ENCODE peak calls at places on chromosomes 4 and X, in six cellular contexts. One of them, this sample, is unnamed.

GRCh38 chr4:98661356-98662054 is 3.1 kb upstream of the TSPAN5 start:
- DNase-seq in activated CD4-positive, alpha-beta memory T cell treated with anti-CD3 and anti-CD28 coated beads for 36 hours: no peak
- DNase-seq in ascending aorta: no peak
- DNase-seq in fibroblast of villous mesenchyme: peak
- DNase-seq in GM23338: peak
- DNase-seq in activated naive CD4-positive, alpha-beta T cell treated with anti-CD3 and anti-CD28 coated beads, Interleukin-2, amount 50 U/mL, for 16 hours: no peak
- DNase-seq in this sample: no peak

GRCh38 chr4:37663552-37663951 is 22.6 kb downstream of the RELL1 start:
- DNase-seq in activated CD4-positive, alpha-beta memory T cell treated with anti-CD3 and anti-CD28 coated beads for 36 hours: no peak
- DNase-seq in GM23338: no peak
- DNase-seq in activated naive CD4-positive, alpha-beta T cell treated with anti-CD3 and anti-CD28 coated beads, Interleukin-2, amount 50 U/mL, for 16 hours: no peak
- DNase-seq in ascending aorta: no peak
- DNase-seq in fibroblast of villous mesenchyme: no peak
- DNase-seq in this sample: no peak

GRCh38 chr4:74267998-74268606 is 40.2 kb upstream of the EPGN start:
- DNase-seq in fibroblast of villous mesenchyme: peak
- DNase-seq in GM23338: no peak
- DNase-seq in activated naive CD4-positive, alpha-beta T cell treated with anti-CD3 and anti-CD28 coated beads, Interleukin-2, amount 50 U/mL, for 16 hours: no peak
- DNase-seq in ascending aorta: no peak
- DNase-seq in activated CD4-positive, alpha-beta memory T cell treated with anti-CD3 and anti-CD28 coated beads for 36 hours: no peak
- DNase-seq in this sample: no peak

GRCh38 chr4:165873298-165874071 is 448 bp downstream of the TLL1 start:
- DNase-seq in GM23338: peak
- DNase-seq in activated CD4-positive, alpha-beta memory T cell treated with anti-CD3 and anti-CD28 coated beads for 36 hours: no peak
- DNase-seq in fibroblast of villous mesenchyme: no peak
- DNase-seq in ascending aorta: no peak
- DNase-seq in activated naive CD4-positive, alpha-beta T cell treated with anti-CD3 and anti-CD28 coated beads, Interleukin-2, amount 50 U/mL, for 16 hours: no peak
- DNase-seq in this sample: no peak

GRCh38 chr4:176380352-176381157 is 60.8 kb downstream of the SPCS3 start:
- DNase-seq in ascending aorta: no peak
- DNase-seq in activated CD4-positive, alpha-beta memory T cell treated with anti-CD3 and anti-CD28 coated beads for 36 hours: no peak
- DNase-seq in activated naive CD4-positive, alpha-beta T cell treated with anti-CD3 and anti-CD28 coated beads, Interleukin-2, amount 50 U/mL, for 16 hours: no peak
- DNase-seq in fibroblast of villous mesenchyme: no peak
- DNase-seq in GM23338: no peak
- DNase-seq in this sample: no peak

GRCh38 chr4:154569028-154569427 is 6.2 kb downstream of the FGB start:
- DNase-seq in GM23338: no peak
- DNase-seq in ascending aorta: no peak
- DNase-seq in fibroblast of villous mesenchyme: no peak
- DNase-seq in activated CD4-positive, alpha-beta memory T cell treated with anti-CD3 and anti-CD28 coated beads for 36 hours: no peak
- DNase-seq in activated naive CD4-positive, alpha-beta T cell treated with anti-CD3 and anti-CD28 coated beads, Interleukin-2, amount 50 U/mL, for 16 hours: no peak
- DNase-seq in this sample: no peak

GRCh38 chr4:1310031-1310795 is 20.5 kb downstream of the MAEA start:
- DNase-seq in fibroblast of villous mesenchyme: no peak
- DNase-seq in ascending aorta: no peak
- DNase-seq in GM23338: no peak
- DNase-seq in activated CD4-positive, alpha-beta memory T cell treated with anti-CD3 and anti-CD28 coated beads for 36 hours: peak
- DNase-seq in activated naive CD4-positive, alpha-beta T cell treated with anti-CD3 and anti-CD28 coated beads, Interleukin-2, amount 50 U/mL, for 16 hours: no peak
- DNase-seq in this sample: no peak

GRCh38 chr4:6710282-6710681 is 617 bp upstream of the MRFAP1L1 start:
- DNase-seq in fibroblast of villous mesenchyme: no peak
- DNase-seq in GM23338: no peak
- DNase-seq in activated CD4-positive, alpha-beta memory T cell treated with anti-CD3 and anti-CD28 coated beads for 36 hours: no peak
- DNase-seq in activated naive CD4-positive, alpha-beta T cell treated with anti-CD3 and anti-CD28 coated beads, Interleukin-2, amount 50 U/mL, for 16 hours: no peak
- DNase-seq in ascending aorta: no peak
- DNase-seq in this sample: no peak

GRCh38 chrX:111504941-111505340 is 6.5 kb upstream of the SERTM2 start:
- DNase-seq in activated CD4-positive, alpha-beta memory T cell treated with anti-CD3 and anti-CD28 coated beads for 36 hours: no peak
- DNase-seq in ascending aorta: no peak
- DNase-seq in GM23338: no peak
- DNase-seq in fibroblast of villous mesenchyme: no peak
- DNase-seq in activated naive CD4-positive, alpha-beta T cell treated with anti-CD3 and anti-CD28 coated beads, Interleukin-2, amount 50 U/mL, for 16 hours: no peak
- DNase-seq in this sample: no peak

GRCh38 chr4:3122081-3122563 is 47.6 kb downstream of the HTT start:
- DNase-seq in fibroblast of villous mesenchyme: peak
- DNase-seq in activated naive CD4-positive, alpha-beta T cell treated with anti-CD3 and anti-CD28 coated beads, Interleukin-2, amount 50 U/mL, for 16 hours: no peak
- DNase-seq in activated CD4-positive, alpha-beta memory T cell treated with anti-CD3 and anti-CD28 coated beads for 36 hours: no peak
- DNase-seq in GM23338: no peak
- DNase-seq in ascending aorta: no peak
- DNase-seq in this sample: no peak

GRCh38 chrX:118221733-118222132 is 105.1 kb upstream of the KLHL13 start:
- DNase-seq in fibroblast of villous mesenchyme: peak
- DNase-seq in ascending aorta: no peak
- DNase-seq in activated naive CD4-positive, alpha-beta T cell treated with anti-CD3 and anti-CD28 coated beads, Interleukin-2, amount 50 U/mL, for 16 hours: no peak
- DNase-seq in GM23338: no peak
- DNase-seq in activated CD4-positive, alpha-beta memory T cell treated with anti-CD3 and anti-CD28 coated beads for 36 hours: no peak
- DNase-seq in this sample: no peak

This sample was measured in GOT3.